ENCODE peak calls at places on chromosome 12, in nine cellular contexts. One of them, this sample, is unnamed.

GRCh38 chr12:51318846-51319570 is 5.0 kb downstream of the BIN2 start:
- DNase-seq in MCF 10A: peak; percentile 37
- DNase-seq in nephron progenitor cell: no peak
- DNase-seq in A549: no peak
- DNase-seq in heart right ventricle: no peak
- DNase-seq in GM13976: peak; percentile 44
- DNase-seq in chondrocyte: no peak
- DNase-seq in esophagus muscularis mucosa: no peak
- DNase-seq in AG04450: no peak
- DNase-seq in this sample: peak; percentile 40

GRCh38 chr12:120115692-120116442 is 686 bp downstream of the RAB35 start:
- DNase-seq in chondrocyte: no peak
- DNase-seq in MCF 10A: peak; percentile 47
- DNase-seq in esophagus muscularis mucosa: no peak
- DNase-seq in nephron progenitor cell: no peak
- DNase-seq in A549: peak; percentile 63
- DNase-seq in AG04450: no peak
- DNase-seq in GM13976: no peak
- DNase-seq in heart right ventricle: no peak
- DNase-seq in this sample: no peak

GRCh38 chr12:42145197-42145549 is 499 bp upstream of the GXYLT1 start:
- DNase-seq in esophagus muscularis mucosa: no peak
- DNase-seq in GM13976: no peak
- DNase-seq in heart right ventricle: no peak
- DNase-seq in AG04450: no peak
- DNase-seq in A549: no peak
- DNase-seq in MCF 10A: no peak
- DNase-seq in nephron progenitor cell: no peak
- DNase-seq in chondrocyte: no peak
- DNase-seq in this sample: no peak

GRCh38 chr12:78447373-78447772 is 417.2 kb upstream of the SYT1 start:
- DNase-seq in nephron progenitor cell: no peak
- DNase-seq in heart right ventricle: no peak
- DNase-seq in A549: no peak
- DNase-seq in AG04450: no peak
- DNase-seq in MCF 10A: no peak
- DNase-seq in chondrocyte: no peak
- DNase-seq in esophagus muscularis mucosa: no peak
- DNase-seq in GM13976: no peak
- DNase-seq in this sample: no peak

GRCh38 chr12:86379337-86379736 is 123.1 kb upstream of the MGAT4C start:
- DNase-seq in nephron progenitor cell: no peak
- DNase-seq in MCF 10A: no peak
- DNase-seq in AG04450: no peak
- DNase-seq in heart right ventricle: no peak
- DNase-seq in A549: no peak
- DNase-seq in esophagus muscularis mucosa: no peak
- DNase-seq in chondrocyte: no peak
- DNase-seq in GM13976: no peak
- DNase-seq in this sample: no peak

GRCh38 chr12:60148831-60149230 is 553.0 kb downstream of the SLC16A7 start:
- DNase-seq in heart right ventricle: no peak
- DNase-seq in chondrocyte: no peak
- DNase-seq in AG04450: peak; percentile 65
- DNase-seq in MCF 10A: peak; percentile 80
- DNase-seq in GM13976: no peak
- DNase-seq in esophagus muscularis mucosa: no peak
- DNase-seq in A549: no peak
- DNase-seq in nephron progenitor cell: no peak
- DNase-seq in this sample: no peak

GRCh38 chr12:43057561-43057960 is 468.0 kb upstream of the PRICKLE1 start:
- DNase-seq in MCF 10A: peak; percentile 4
- DNase-seq in heart right ventricle: no peak
- DNase-seq in nephron progenitor cell: no peak
- DNase-seq in esophagus muscularis mucosa: no peak
- DNase-seq in GM13976: no peak
- DNase-seq in chondrocyte: no peak
- DNase-seq in A549: no peak
- DNase-seq in AG04450: no peak
- DNase-seq in this sample: no peak

GRCh38 chr12:120961604-120962486 is 16.5 kb upstream of the HNF1A start:
- DNase-seq in heart right ventricle: peak; percentile 29
- DNase-seq in chondrocyte: no peak
- DNase-seq in AG04450: no peak
- DNase-seq in MCF 10A: no peak
- DNase-seq in A549: peak; percentile 46
- DNase-seq in nephron progenitor cell: peak; percentile 41
- DNase-seq in esophagus muscularis mucosa: no peak
- DNase-seq in GM13976: no peak
- DNase-seq in this sample: no peak

GRCh38 chr12:76878045-76878898 is 547 bp downstream of the CSRP2 start:
- DNase-seq in AG04450: no peak
- DNase-seq in nephron progenitor cell: peak; percentile 60
- DNase-seq in A549: peak; percentile 70
- DNase-seq in MCF 10A: peak; percentile 43
- DNase-seq in heart right ventricle: no peak
- DNase-seq in chondrocyte: no peak
- DNase-seq in GM13976: no peak
- DNase-seq in esophagus muscularis mucosa: peak; percentile 89
- DNase-seq in this sample: peak; percentile 41

GRCh38 chr12:24404086-24404815 is 454.8 kb upstream of the SOX5 start:
- DNase-seq in AG04450: peak; percentile 52
- DNase-seq in A549: no peak
- DNase-seq in nephron progenitor cell: no peak
- DNase-seq in heart right ventricle: no peak
- DNase-seq in GM13976: no peak
- DNase-seq in esophagus muscularis mucosa: no peak
- DNase-seq in chondrocyte: no peak
- DNase-seq in MCF 10A: no peak
- DNase-seq in this sample: no peak

GRCh38 chr12:77847665-77848431 is 17.2 kb downstream of the NAV3 start:
- DNase-seq in nephron progenitor cell: no peak
- DNase-seq in heart right ventricle: no peak
- DNase-seq in AG04450: peak; percentile 53
- DNase-seq in GM13976: no peak
- DNase-seq in A549: no peak
- DNase-seq in chondrocyte: no peak
- DNase-seq in esophagus muscularis mucosa: no peak
- DNase-seq in MCF 10A: peak; percentile 92
- DNase-seq in this sample: no peak

GRCh38 chr12:123102381-123102780 is 48.5 kb downstream of the PITPNM2 start:
- DNase-seq in MCF 10A: no peak
- DNase-seq in nephron progenitor cell: no peak
- DNase-seq in heart right ventricle: no peak
- DNase-seq in A549: no peak
- DNase-seq in AG04450: no peak
- DNase-seq in GM13976: no peak
- DNase-seq in esophagus muscularis mucosa: no peak
- DNase-seq in chondrocyte: no peak
- DNase-seq in this sample: no peak

GRCh38 chr12:75877588-75878381 is 153.8 kb downstream of the PHLDA1 start:
- DNase-seq in A549: no peak
- DNase-seq in nephron progenitor cell: peak; percentile 8
- DNase-seq in esophagus muscularis mucosa: no peak
- DNase-seq in chondrocyte: no peak
- DNase-seq in GM13976: no peak
- DNase-seq in heart right ventricle: no peak
- DNase-seq in AG04450: no peak
- DNase-seq in MCF 10A: no peak
- DNase-seq in this sample: no peak

GRCh38 chr12:9634177-9634803 is 26.6 kb upstream of the KLRB1 start:
- DNase-seq in chondrocyte: no peak
- DNase-seq in esophagus muscularis mucosa: no peak
- DNase-seq in GM13976: peak; percentile 69
- DNase-seq in AG04450: no peak
- DNase-seq in A549: peak; percentile 32
- DNase-seq in nephron progenitor cell: peak; percentile 39
- DNase-seq in heart right ventricle: peak; percentile 64
- DNase-seq in MCF 10A: peak; percentile 79
- DNase-seq in this sample: peak; percentile 63

GRCh38 chr12:47905313-47905730 is 528 bp upstream of the VDR start:
- DNase-seq in nephron progenitor cell: peak; percentile 51
- DNase-seq in A549: no peak
- DNase-seq in esophagus muscularis mucosa: no peak
- DNase-seq in GM13976: peak; percentile 69
- DNase-seq in chondrocyte: no peak
- DNase-seq in MCF 10A: no peak
- DNase-seq in heart right ventricle: peak; percentile 34
- DNase-seq in AG04450: no peak
- DNase-seq in this sample: peak; percentile 57

GRCh38 chr12:114936148-114937099 is 252.4 kb upstream of the TBX3 start:
- DNase-seq in esophagus muscularis mucosa: no peak
- DNase-seq in heart right ventricle: no peak
- DNase-seq in A549: no peak
- DNase-seq in AG04450: no peak
- DNase-seq in MCF 10A: peak; percentile 78
- DNase-seq in chondrocyte: no peak
- DNase-seq in nephron progenitor cell: no peak
- DNase-seq in GM13976: no peak
- DNase-seq in this sample: no peak

GRCh38 chr12:114938487-114939210 is 254.7 kb upstream of the TBX3 start:
- DNase-seq in heart right ventricle: no peak
- DNase-seq in esophagus muscularis mucosa: no peak
- DNase-seq in MCF 10A: no peak
- DNase-seq in A549: no peak
- DNase-seq in chondrocyte: no peak
- DNase-seq in nephron progenitor cell: peak; percentile 65
- DNase-seq in GM13976: no peak
- DNase-seq in AG04450: no peak
- DNase-seq in this sample: no peak

GRCh38 chr12:114932806-114933205 is 248.8 kb upstream of the TBX3 start:
- DNase-seq in esophagus muscularis mucosa: no peak
- DNase-seq in chondrocyte: no peak
- DNase-seq in AG04450: no peak
- DNase-seq in GM13976: no peak
- DNase-seq in MCF 10A: no peak
- DNase-seq in A549: no peak
- DNase-seq in nephron progenitor cell: no peak
- DNase-seq in heart right ventricle: no peak
- DNase-seq in this sample: no peak

GRCh38 chr12:114933428-114934160 is 249.6 kb upstream of the TBX3 start:
- DNase-seq in AG04450: peak; percentile 67
- DNase-seq in MCF 10A: peak; percentile 94
- DNase-seq in nephron progenitor cell: no peak
- DNase-seq in A549: peak; percentile 90
- DNase-seq in esophagus muscularis mucosa: no peak
- DNase-seq in heart right ventricle: no peak
- DNase-seq in GM13976: no peak
- DNase-seq in chondrocyte: no peak
- DNase-seq in this sample: no peak

DNA sequence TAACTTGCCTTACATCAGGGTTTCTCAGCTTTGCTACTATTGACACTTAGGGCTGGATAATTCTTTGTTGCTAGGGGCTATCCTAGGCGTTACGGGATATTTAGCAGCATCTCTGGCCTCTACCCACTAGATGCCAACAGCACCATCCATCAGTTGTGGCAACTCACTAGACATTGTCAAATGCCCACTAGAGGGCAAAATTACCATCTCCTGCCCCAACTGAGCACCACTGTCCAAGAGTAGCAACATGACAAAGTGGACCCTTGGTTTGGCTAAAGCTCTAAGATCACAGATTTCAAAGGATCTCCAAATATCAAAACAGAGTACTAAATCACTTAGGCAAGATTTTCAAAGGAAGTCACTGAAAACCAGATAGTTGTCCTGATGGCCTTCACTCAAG is 251.7 kb upstream of the TBX3 start:
- DNase-seq in nephron progenitor cell: no peak
- DNase-seq in MCF 10A: peak; percentile 32
- DNase-seq in GM13976: no peak
- DNase-seq in heart right ventricle: no peak
- DNase-seq in AG04450: no peak
- DNase-seq in esophagus muscularis mucosa: no peak
- DNase-seq in A549: no peak
- DNase-seq in chondrocyte: no peak
- DNase-seq in this sample: no peak
- TF ChIP-seq CTCF in nephron progenitor cell: no peak
- TF ChIP-seq CTCF in MCF 10A: peak; percentile 20
- TF ChIP-seq CTCF in GM13976: no peak
- TF ChIP-seq CTCF in heart right ventricle: peak; percentile 23
- TF ChIP-seq CTCF in AG04450: no peak
- TF ChIP-seq CTCF in esophagus muscularis mucosa: no peak
- TF ChIP-seq CTCF in A549: peak; percentile 32
- TF ChIP-seq CTCF in chondrocyte: peak; percentile 41
- TF ChIP-seq CTCF in this sample: no peak

DNA sequence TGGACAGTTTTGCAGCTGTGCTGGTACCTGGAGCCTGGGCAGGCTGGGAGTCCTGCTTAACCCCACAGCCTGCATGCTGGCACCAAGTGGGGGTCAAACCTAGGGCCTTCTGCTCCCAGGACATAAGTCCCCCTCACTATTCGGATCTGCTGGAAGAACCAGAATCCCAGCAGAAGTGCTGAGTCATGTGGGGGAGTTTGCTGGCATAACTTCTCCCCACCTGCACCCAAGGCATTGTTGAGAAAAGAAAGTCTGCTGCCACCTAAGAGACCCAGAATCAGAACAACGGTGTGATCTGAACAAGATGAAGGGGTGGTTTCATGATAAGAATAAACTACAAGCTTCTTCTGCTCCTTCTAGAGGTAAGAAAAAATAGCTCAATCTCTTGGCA is 102.7 kb downstream of the RBM19 start:
- DNase-seq in esophagus muscularis mucosa: no peak
- DNase-seq in chondrocyte: no peak
- DNase-seq in MCF 10A: no peak
- DNase-seq in nephron progenitor cell: no peak
- DNase-seq in heart right ventricle: no peak
- DNase-seq in A549: no peak
- DNase-seq in GM13976: no peak
- DNase-seq in AG04450: no peak
- DNase-seq in this sample: no peak
- TF ChIP-seq CTCF in esophagus muscularis mucosa: no peak
- TF ChIP-seq CTCF in chondrocyte: no peak
- TF ChIP-seq CTCF in MCF 10A: no peak
- TF ChIP-seq CTCF in nephron progenitor cell: no peak
- TF ChIP-seq CTCF in heart right ventricle: no peak
- TF ChIP-seq CTCF in A549: no peak
- TF ChIP-seq CTCF in GM13976: no peak
- TF ChIP-seq CTCF in AG04450: no peak
- TF ChIP-seq CTCF in this sample: no peak

GRCh38 chr12:49225551-49226166 is 36.8 kb upstream of the TUBA1A start:
- DNase-seq in chondrocyte: no peak
- DNase-seq in GM13976: no peak
- DNase-seq in MCF 10A: peak; percentile 31
- DNase-seq in nephron progenitor cell: no peak
- DNase-seq in A549: no peak
- DNase-seq in heart right ventricle: no peak
- DNase-seq in AG04450: no peak
- DNase-seq in esophagus muscularis mucosa: no peak
- DNase-seq in this sample: no peak
- TF ChIP-seq CTCF in chondrocyte: peak; percentile 39
- TF ChIP-seq CTCF in GM13976: peak; percentile 10
- TF ChIP-seq CTCF in MCF 10A: no peak
- TF ChIP-seq CTCF in nephron progenitor cell: no peak
- TF ChIP-seq CTCF in A549: no peak
- TF ChIP-seq CTCF in heart right ventricle: no peak
- TF ChIP-seq CTCF in AG04450: peak; percentile 25
- TF ChIP-seq CTCF in esophagus muscularis mucosa: no peak
- TF ChIP-seq CTCF in this sample: peak; percentile 16

DNA sequence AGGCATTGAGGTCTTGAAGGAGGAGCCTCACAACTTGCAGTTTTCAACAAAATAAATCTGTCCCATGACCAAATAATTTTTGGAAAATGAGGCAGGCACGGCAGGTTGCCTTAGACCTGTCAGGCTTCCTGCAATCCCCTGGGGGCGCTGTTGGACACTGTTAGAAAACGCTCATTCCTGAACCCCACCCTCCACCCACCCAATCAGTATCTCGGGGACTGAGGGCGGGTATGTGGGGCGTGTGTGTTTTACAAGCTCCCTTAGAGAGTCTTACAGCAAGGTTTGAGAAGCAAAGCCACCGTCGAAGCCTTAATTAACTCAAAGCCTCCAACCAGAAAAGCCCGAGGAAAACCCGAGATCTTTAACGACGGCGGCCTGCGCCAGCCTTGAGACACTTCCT is 122.8 kb downstream of the GLT1D1 start:
- DNase-seq in A549: no peak
- DNase-seq in MCF 10A: no peak
- DNase-seq in AG04450: no peak
- DNase-seq in chondrocyte: no peak
- DNase-seq in nephron progenitor cell: peak; percentile 71
- DNase-seq in heart right ventricle: no peak
- DNase-seq in esophagus muscularis mucosa: no peak
- DNase-seq in GM13976: peak; percentile 50
- DNase-seq in this sample: no peak
- TF ChIP-seq CTCF in A549: no peak
- TF ChIP-seq CTCF in MCF 10A: no peak
- TF ChIP-seq CTCF in AG04450: no peak
- TF ChIP-seq CTCF in chondrocyte: peak; percentile 71
- TF ChIP-seq CTCF in nephron progenitor cell: peak; percentile 61
- TF ChIP-seq CTCF in heart right ventricle: peak; percentile 25
- TF ChIP-seq CTCF in esophagus muscularis mucosa: no peak
- TF ChIP-seq CTCF in GM13976: no peak
- TF ChIP-seq CTCF in this sample: peak; percentile 29

This sample was measured in GM10248.